ENCODE peak calls at places on chromosomes 13 and 19, in five cellular contexts. One of them, this sample, is unnamed.

GRCh38 chr13:31204592-31204991 is 4.8 kb downstream of the B3GLCT start:
- DNase-seq in endodermal cell: no peak
- DNase-seq in CD4-positive, alpha-beta T cell: no peak
- DNase-seq in ovary: no peak
- DNase-seq in fibroblast of the aortic adventitia: peak
- DNase-seq in this sample: no peak

GRCh38 chr13:79392882-79393563 is 13.0 kb downstream of the RBM26 start:
- DNase-seq in ovary: no peak
- DNase-seq in CD4-positive, alpha-beta T cell: no peak
- DNase-seq in fibroblast of the aortic adventitia: peak
- DNase-seq in endodermal cell: no peak
- DNase-seq in this sample: no peak

GRCh38 chr19:8340341-8341096 is 2.5 kb downstream of the KANK3 start:
- DNase-seq in fibroblast of the aortic adventitia: no peak
- DNase-seq in endodermal cell: peak
- DNase-seq in ovary: no peak
- DNase-seq in CD4-positive, alpha-beta T cell: no peak
- DNase-seq in this sample: no peak

GRCh38 chr19:34214040-34214439 is 40.3 kb upstream of the GARRE1 start:
- DNase-seq in fibroblast of the aortic adventitia: no peak
- DNase-seq in endodermal cell: no peak
- DNase-seq in CD4-positive, alpha-beta T cell: no peak
- DNase-seq in ovary: no peak
- DNase-seq in this sample: no peak

GRCh38 chr13:21637296-21637695 is 33.3 kb upstream of the MICU2 start:
- DNase-seq in CD4-positive, alpha-beta T cell: peak
- DNase-seq in ovary: no peak
- DNase-seq in fibroblast of the aortic adventitia: peak
- DNase-seq in endodermal cell: no peak
- DNase-seq in this sample: no peak

GRCh38 chr19:50053119-50053518 is 27.3 kb downstream of the ZNF473 start:
- DNase-seq in fibroblast of the aortic adventitia: no peak
- DNase-seq in endodermal cell: no peak
- DNase-seq in CD4-positive, alpha-beta T cell: no peak
- DNase-seq in ovary: no peak
- DNase-seq in this sample: no peak

GRCh38 chr13:46962286-46962941 is 65.6 kb upstream of the HTR2A start:
- DNase-seq in ovary: no peak
- DNase-seq in fibroblast of the aortic adventitia: peak
- DNase-seq in endodermal cell: no peak
- DNase-seq in CD4-positive, alpha-beta T cell: no peak
- DNase-seq in this sample: no peak

GRCh38 chr13:23657056-23657455 is 86.8 kb downstream of the TNFRSF19 start:
- DNase-seq in endodermal cell: no peak
- DNase-seq in fibroblast of the aortic adventitia: no peak
- DNase-seq in ovary: no peak
- DNase-seq in CD4-positive, alpha-beta T cell: no peak
- DNase-seq in this sample: no peak

GRCh38 chr13:82701021-82701420 is 1181.3 kb downstream of the SLITRK1 start:
- DNase-seq in ovary: no peak
- DNase-seq in CD4-positive, alpha-beta T cell: no peak
- DNase-seq in endodermal cell: no peak
- DNase-seq in fibroblast of the aortic adventitia: no peak
- DNase-seq in this sample: no peak

GRCh38 chr13:59269476-59269875 is 894.3 kb downstream of the DIAPH3 start:
- DNase-seq in CD4-positive, alpha-beta T cell: no peak
- DNase-seq in ovary: no peak
- DNase-seq in fibroblast of the aortic adventitia: peak
- DNase-seq in endodermal cell: no peak
- DNase-seq in this sample: no peak

GRCh38 chr13:52737900-52738299 is 1.7 kb downstream of the CNMD start:
- DNase-seq in fibroblast of the aortic adventitia: no peak
- DNase-seq in CD4-positive, alpha-beta T cell: no peak
- DNase-seq in ovary: no peak
- DNase-seq in endodermal cell: no peak
- DNase-seq in this sample: no peak

GRCh38 chr13:30224732-30225131 is 82.6 kb downstream of the KATNAL1 start:
- DNase-seq in CD4-positive, alpha-beta T cell: no peak
- DNase-seq in endodermal cell: no peak
- DNase-seq in fibroblast of the aortic adventitia: peak
- DNase-seq in ovary: no peak
- DNase-seq in this sample: no peak

GRCh38 chr13:90205081-90205480 is 1142.4 kb upstream of the MIR17HG start:
- DNase-seq in ovary: no peak
- DNase-seq in endodermal cell: no peak
- DNase-seq in fibroblast of the aortic adventitia: no peak
- DNase-seq in CD4-positive, alpha-beta T cell: no peak
- DNase-seq in this sample: no peak

GRCh38 chr13:50699874-50700663 is 143.4 kb downstream of the DLEU7 start:
- DNase-seq in endodermal cell: no peak
- DNase-seq in ovary: no peak
- DNase-seq in CD4-positive, alpha-beta T cell: no peak
- DNase-seq in fibroblast of the aortic adventitia: peak
- DNase-seq in this sample: no peak

GRCh38 chr19:11737964-11738745 is 591 bp downstream of the ZNF823 start:
- DNase-seq in fibroblast of the aortic adventitia: peak
- DNase-seq in CD4-positive, alpha-beta T cell: peak
- DNase-seq in endodermal cell: peak
- DNase-seq in ovary: peak
- DNase-seq in this sample: peak
- TF ChIP-seq CTCF in fibroblast of the aortic adventitia: peak
- TF ChIP-seq CTCF in CD4-positive, alpha-beta T cell: no peak
- TF ChIP-seq CTCF in endodermal cell: peak
- TF ChIP-seq CTCF in ovary: peak
- TF ChIP-seq CTCF in this sample: no peak

DNA sequence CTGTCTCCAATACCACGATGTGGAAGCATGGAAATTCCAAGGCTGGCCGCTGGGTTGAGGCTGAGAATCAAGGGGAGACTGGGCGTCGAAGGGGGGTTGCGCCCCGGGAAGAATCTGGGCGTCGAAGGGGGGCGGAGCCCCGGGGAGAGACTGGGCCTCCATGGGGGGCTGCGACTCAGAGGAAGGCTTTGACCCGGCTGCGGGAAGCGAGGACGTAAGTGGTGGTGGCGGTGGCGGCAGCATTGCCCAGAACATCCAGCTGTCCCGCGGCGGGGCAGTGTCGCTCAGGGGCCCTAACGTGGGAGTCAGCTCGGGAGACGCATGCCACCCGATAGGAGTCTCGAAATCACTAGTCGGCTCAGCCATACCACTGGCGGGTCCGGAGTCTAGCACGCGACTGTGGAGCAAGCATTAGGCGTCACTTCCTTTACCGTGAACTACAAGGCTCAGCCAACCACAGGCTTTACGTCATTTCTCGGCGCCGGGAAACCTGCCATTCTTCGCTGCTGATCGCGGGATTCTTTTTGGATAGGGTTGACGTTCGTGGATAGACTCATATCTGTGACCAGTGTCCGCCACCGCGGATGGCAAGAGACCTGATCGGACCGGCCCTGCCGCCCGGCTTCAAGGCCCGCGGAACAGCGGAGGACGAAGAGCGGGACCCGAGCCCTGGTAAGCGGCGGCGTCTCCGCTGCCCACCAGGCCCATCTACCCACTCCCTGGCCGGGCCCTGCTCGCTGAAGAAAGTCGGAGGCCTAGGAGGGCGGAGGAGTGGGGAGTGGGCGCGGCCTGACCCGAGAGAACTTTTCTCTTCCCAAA is at the start of the genes GPALPP1 and NUFIP1:
- DNase-seq in fibroblast of the aortic adventitia: peak
- DNase-seq in ovary: peak
- DNase-seq in CD4-positive, alpha-beta T cell: peak
- DNase-seq in endodermal cell: peak
- DNase-seq in this sample: peak
- TF ChIP-seq CTCF in fibroblast of the aortic adventitia: peak
- TF ChIP-seq CTCF in ovary: no peak
- TF ChIP-seq CTCF in CD4-positive, alpha-beta T cell: no peak
- TF ChIP-seq CTCF in endodermal cell: peak
- TF ChIP-seq CTCF in this sample: peak

DNA sequence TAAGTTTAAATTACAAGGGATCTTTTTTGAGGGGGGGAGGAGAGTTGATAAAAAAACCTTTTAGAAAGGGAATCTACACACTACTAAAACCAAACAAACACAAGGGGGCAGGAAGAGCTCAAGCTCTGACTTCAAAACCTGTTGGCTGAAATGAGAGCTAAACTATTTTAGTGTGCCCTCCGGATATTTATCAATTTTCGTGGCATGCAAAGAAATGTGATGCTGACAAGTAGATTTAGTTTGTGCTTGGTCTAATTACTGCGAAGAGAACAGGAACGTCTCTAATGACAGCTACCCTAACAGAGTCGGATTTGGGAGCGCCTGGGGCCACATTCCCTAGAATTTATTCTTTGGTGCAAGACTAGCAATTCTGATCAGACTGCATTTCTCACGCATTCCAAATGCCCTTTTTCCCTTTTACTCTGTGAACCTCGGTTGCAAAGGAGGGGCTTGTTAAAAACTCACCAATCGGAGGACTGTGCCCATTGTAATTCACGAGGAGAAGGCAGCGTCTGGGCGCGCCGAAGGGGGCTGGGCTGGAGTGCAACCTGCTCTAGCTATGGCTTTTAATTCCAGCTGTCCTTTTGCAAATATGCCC is 804 bp upstream of the FREM2 start:
- DNase-seq in CD4-positive, alpha-beta T cell: no peak
- DNase-seq in fibroblast of the aortic adventitia: no peak
- DNase-seq in ovary: no peak
- DNase-seq in endodermal cell: peak
- DNase-seq in this sample: peak
- TF ChIP-seq CTCF in CD4-positive, alpha-beta T cell: no peak
- TF ChIP-seq CTCF in fibroblast of the aortic adventitia: no peak
- TF ChIP-seq CTCF in ovary: no peak
- TF ChIP-seq CTCF in endodermal cell: peak
- TF ChIP-seq CTCF in this sample: peak

GRCh38 chr13:54445865-54446264 is 1417.3 kb downstream of the OLFM4 start:
- DNase-seq in fibroblast of the aortic adventitia: no peak
- DNase-seq in ovary: no peak
- DNase-seq in endodermal cell: no peak
- DNase-seq in CD4-positive, alpha-beta T cell: no peak
- DNase-seq in this sample: no peak

GRCh38 chr13:54445453-54445852 is 1416.8 kb downstream of the OLFM4 start:
- DNase-seq in ovary: no peak
- DNase-seq in CD4-positive, alpha-beta T cell: no peak
- DNase-seq in fibroblast of the aortic adventitia: no peak
- DNase-seq in endodermal cell: no peak
- DNase-seq in this sample: no peak

GRCh38 chr13:54449922-54450321 is 1421.3 kb downstream of the OLFM4 start:
- DNase-seq in ovary: no peak
- DNase-seq in endodermal cell: no peak
- DNase-seq in CD4-positive, alpha-beta T cell: no peak
- DNase-seq in fibroblast of the aortic adventitia: no peak
- DNase-seq in this sample: no peak
- TF ChIP-seq CTCF in ovary: no peak
- TF ChIP-seq CTCF in endodermal cell: peak
- TF ChIP-seq CTCF in CD4-positive, alpha-beta T cell: no peak
- TF ChIP-seq CTCF in fibroblast of the aortic adventitia: no peak
- TF ChIP-seq CTCF in this sample: no peak

DNA sequence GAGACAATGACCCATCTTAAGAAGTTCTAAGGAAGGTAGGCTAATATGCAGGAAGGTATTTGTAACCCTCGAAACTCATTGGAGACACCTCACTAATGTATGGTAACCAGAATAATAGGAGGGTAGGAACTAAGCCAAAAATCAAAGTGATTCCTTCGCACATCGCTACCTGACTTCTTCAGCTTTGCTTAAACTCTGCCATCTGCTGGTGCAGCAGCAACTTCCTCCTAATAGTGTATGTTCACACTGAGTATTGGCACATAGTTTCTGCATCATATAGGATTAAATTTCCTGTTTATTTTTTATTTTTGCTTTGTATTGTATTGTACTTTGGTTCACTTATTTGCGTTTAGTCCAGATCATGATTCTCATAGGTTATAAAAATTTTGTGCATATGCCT is 676.2 kb downstream of the GPC5 start:
- DNase-seq in fibroblast of the aortic adventitia: no peak
- DNase-seq in ovary: no peak
- DNase-seq in endodermal cell: peak
- DNase-seq in CD4-positive, alpha-beta T cell: no peak
- DNase-seq in this sample: no peak
- TF ChIP-seq CTCF in fibroblast of the aortic adventitia: no peak
- TF ChIP-seq CTCF in ovary: no peak
- TF ChIP-seq CTCF in endodermal cell: peak
- TF ChIP-seq CTCF in CD4-positive, alpha-beta T cell: no peak
- TF ChIP-seq CTCF in this sample: no peak

DNA sequence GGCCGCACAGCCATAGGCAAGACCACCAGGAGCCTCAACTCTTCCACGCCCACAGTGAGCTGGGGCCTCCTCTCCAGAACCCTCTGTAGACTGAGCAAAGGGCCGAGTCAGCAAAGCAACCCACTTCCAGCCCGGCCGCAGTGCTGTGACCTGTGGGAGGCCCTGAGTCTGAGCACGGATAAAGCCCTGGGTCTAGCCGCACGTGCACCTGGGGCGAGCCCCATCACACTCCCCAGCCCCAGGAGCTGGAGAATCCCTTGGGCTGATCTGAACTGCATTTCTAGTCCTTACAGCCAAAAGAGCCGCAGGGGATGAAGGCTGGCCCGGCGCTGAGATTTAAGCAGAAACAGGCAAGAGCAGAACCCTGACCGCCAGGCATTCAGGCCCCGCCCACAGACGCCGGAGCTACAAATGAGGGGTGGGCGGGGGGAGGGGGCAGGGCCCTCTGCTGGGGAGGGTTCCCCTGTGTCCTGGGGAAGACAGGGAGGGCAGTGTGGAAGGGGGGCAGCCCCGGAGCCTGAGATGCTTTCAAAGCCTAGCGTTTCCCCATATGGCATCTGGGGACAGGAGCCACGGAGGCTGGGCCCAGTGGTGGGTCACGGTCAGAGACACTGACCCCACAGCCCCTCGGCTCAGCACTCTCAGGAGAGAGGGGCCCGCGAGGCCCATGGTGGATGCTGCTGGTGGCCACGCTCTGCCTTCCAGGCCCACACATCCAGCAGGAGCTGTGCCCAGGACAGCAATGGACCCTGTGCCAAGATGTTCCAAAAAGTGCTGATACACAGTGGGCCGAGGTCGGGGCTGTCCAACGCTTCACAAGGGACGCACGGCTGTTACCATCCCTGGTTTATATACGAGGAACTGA is 4.9 kb downstream of the TMEM259 start:
- DNase-seq in fibroblast of the aortic adventitia: no peak
- DNase-seq in ovary: no peak
- DNase-seq in endodermal cell: no peak
- DNase-seq in CD4-positive, alpha-beta T cell: no peak
- DNase-seq in this sample: no peak
- TF ChIP-seq CTCF in fibroblast of the aortic adventitia: no peak
- TF ChIP-seq CTCF in ovary: no peak
- TF ChIP-seq CTCF in endodermal cell: no peak
- TF ChIP-seq CTCF in CD4-positive, alpha-beta T cell: no peak
- TF ChIP-seq CTCF in this sample: no peak

GRCh38 chr13:85383291-85383690 is 415.9 kb downstream of the SLITRK6 start:
- DNase-seq in CD4-positive, alpha-beta T cell: no peak
- DNase-seq in fibroblast of the aortic adventitia: no peak
- DNase-seq in ovary: no peak
- DNase-seq in endodermal cell: no peak
- DNase-seq in this sample: no peak
- TF ChIP-seq CTCF in CD4-positive, alpha-beta T cell: no peak
- TF ChIP-seq CTCF in fibroblast of the aortic adventitia: no peak
- TF ChIP-seq CTCF in ovary: no peak
- TF ChIP-seq CTCF in endodermal cell: no peak
- TF ChIP-seq CTCF in this sample: no peak